ENCODE peak calls at places on chromosomes 16 and 17, in seven cellular contexts. H, S, K, O, R, B and C are unnamed samples.

GRCh38 chr17:50892101-50892776 is 26.1 kb upstream of the TOB1 start:
- DNase-seq in O (no peak), B (no peak), H (no peak), R (no peak), S (no peak), K (no peak), C (no peak)

GRCh38 chr16:31301708-31302400 is 42.1 kb downstream of the ITGAM start:
- DNase-seq in S (no peak), O (no peak), B (no peak), H (peak; percentile 22), R (peak; percentile 39), K (no peak), C (peak; percentile 86)

GRCh38 chr16:89121691-89122321 is 28.2 kb downstream of the ACSF3 start:
- DNase-seq in O (no peak), R (no peak), S (no peak), K (no peak), H (no peak), B (no peak), C (no peak)

GRCh38 chr17:14033166-14033565 is 36.1 kb upstream of the COX10 start:
- DNase-seq in R (no peak), K (no peak), B (no peak), S (no peak), H (no peak), O (no peak), C (no peak)

GRCh38 chr17:6072157-6072556 is 2.0 kb downstream of the WSCD1 start:
- DNase-seq in S (no peak), O (no peak), B (no peak), H (no peak), R (peak; percentile 42), K (no peak), C (no peak)

GRCh38 chr16:57800213-57801097 is 1.8 kb downstream of the KIFC3 start:
- DNase-seq in S (no peak), R (no peak), K (no peak), O (no peak), H (no peak), B (no peak), C (no peak)

GRCh38 chr17:73976676-73977521 is 226.6 kb upstream of the RPL38 start:
- DNase-seq in K (no peak), B (peak; percentile 90), H (no peak), R (peak; percentile 62), O (no peak), S (no peak), C (no peak)

GRCh38 chr16:58510776-58511628 is 4.3 kb upstream of the SETD6 start:
- DNase-seq in H (no peak), R (no peak), K (no peak), B (no peak), S (no peak), O (no peak), C (no peak)

GRCh38 chr16:69286941-69287713 is 24.0 kb upstream of the VPS4A start:
- DNase-seq in H (peak; percentile 61), K (no peak), R (peak; percentile 79), S (no peak), O (peak; percentile 31), B (peak; percentile 23), C (peak; percentile 19)

GRCh38 chr16:5442054-5442453 is 344.5 kb upstream of the EEF2KMT start:
- DNase-seq in S (no peak), O (no peak), R (no peak), K (no peak), H (no peak), B (no peak), C (no peak)

GRCh38 chr17:66667090-66667489 is 167.8 kb upstream of the CACNG5 start:
- DNase-seq in K (no peak), B (no peak), R (no peak), H (no peak), S (no peak), O (no peak), C (no peak)

GRCh38 chr17:17780941-17781590 is 55.7 kb downstream of the SREBF1 start:
- DNase-seq in O (no peak), S (peak; percentile 96), R (no peak), H (no peak), K (peak; percentile 49), B (peak; percentile 28), C (no peak)

GRCh38 chr17:32483451-32484019 is 3.3 kb upstream of the CDK5R1 start:
- DNase-seq in O (no peak), B (peak; percentile 78), R (peak; percentile 80), K (no peak), H (peak; percentile 78), S (peak; percentile 90), C (no peak)

GRCh38 chr17:79427621-79428539 is 183.0 kb downstream of the RBFOX3 start:
- DNase-seq in O (no peak), S (no peak), B (no peak), K (no peak), H (no peak), R (no peak), C (no peak)

GRCh38 chr17:42754782-42755181 is 6.2 kb upstream of the RAMP2 start:
- DNase-seq in S (no peak), H (no peak), B (no peak), O (no peak), R (peak; percentile 70), K (no peak), C (no peak)

GRCh38 chr16:87459027-87459426 is 33.8 kb downstream of the ZCCHC14 start:
- DNase-seq in H (no peak), O (no peak), S (no peak), B (no peak), R (no peak), K (no peak), C (no peak)

GRCh38 chr16:23410176-23410575 is 42.8 kb downstream of the COG7 start:
- DNase-seq in O (no peak), R (peak; percentile 20), S (no peak), H (no peak), B (peak; percentile 81), K (no peak), C (no peak)

GRCh38 chr17:47941998-47942490 is 673 bp downstream of the PNPO start:
- DNase-seq in S (no peak), O (no peak), K (no peak), H (no peak), R (peak; percentile 37), B (no peak), C (no peak)

GRCh38 chr17:19977360-19978205 is at the start of gene AKAP10:
- DNase-seq in S (peak; percentile 88), R (peak; percentile 95), K (peak; percentile 78), H (peak; percentile 97), B (peak; percentile 88), O (peak; percentile 55), C (peak; percentile 55)

GRCh38 chr17:4953461-4953961 is 2.6 kb downstream of the ENO3 start:
- DNase-seq in O (no peak), K (no peak), H (no peak), R (peak; percentile 77), S (no peak), B (no peak), C (no peak)

GRCh38 chr17:22703786-22704441 is 1011.6 kb downstream of the KCNJ18 start:
- DNase-seq in B (no peak), K (no peak), S (no peak), R (no peak), H (no peak), O (no peak), C (no peak)

GRCh38 chr17:83174859-83175550 is 95.6 kb downstream of the METRNL start:
- DNase-seq in K (no peak), B (no peak), H (no peak), S (no peak), R (no peak), O (no peak), C (no peak)

GRCh38 chr16:49492090-49492801 is 118.6 kb downstream of the C16orf78 start:
- DNase-seq in R (peak; percentile 39), H (peak; percentile 87), O (no peak), S (peak; percentile 85), K (peak; percentile 41), B (no peak), C (no peak)

GRCh38 chr16:72811188-72811720 is 236.7 kb downstream of the ZFHX3 start:
- DNase-seq in S (no peak), B (no peak), R (no peak), K (no peak), O (no peak), H (no peak), C (no peak)

GRCh38 chr17:3639981-3640596 is 3.5 kb downstream of the CTNS start:
- DNase-seq in H (no peak), K (no peak), R (no peak), O (no peak), B (no peak), S (peak; percentile 44), C (peak; percentile 92)

GRCh38 chr17:27471321-27472269 is 15.3 kb downstream of the KSR1 start:
- DNase-seq in H (peak; percentile 56), S (peak; percentile 65), B (no peak), R (peak; percentile 43), O (peak; percentile 41), K (no peak), C (no peak)